ENCODE peak calls at places on chromosomes 7 and 10, in seven cellular contexts. P is fibroblast of lung, M is endothelial cell, K is kidney epithelial cell, O is lung, N is choroid plexus epithelial cell, I is HL-60. D is an unnamed sample.

GRCh38 chr7:66758964-66759628 is 18.6 kb downstream of the RABGEF1 start:
- DNase-seq in P (no peak), M (no peak), K (no peak), O (no peak), N (peak), I (peak), D (no peak)

GRCh38 chr7:138872576-138872975 is 74.6 kb upstream of the ATP6V0A4 start:
- DNase-seq in P (no peak), M (no peak), K (no peak), O (no peak), N (no peak), I (no peak), D (peak)

GRCh38 chr7:3250725-3251124 is 50.3 kb upstream of the SDK1 start:
- DNase-seq in P (no peak), M (no peak), K (no peak), O (no peak), N (no peak), I (no peak), D (no peak)

GRCh38 chr10:43596546-43596945 is 9.7 kb upstream of the ZNF485 start:
- DNase-seq in P (no peak), M (no peak), K (no peak), O (no peak), N (peak), I (no peak), D (no peak)

GRCh38 chr7:156585025-156585648 is 55.4 kb upstream of the RNF32 start:
- DNase-seq in P (no peak), M (no peak), K (no peak), O (no peak), N (no peak), I (no peak), D (no peak)

GRCh38 chr10:30472414-30473155 is 38.6 kb downstream of the MAP3K8 start:
- DNase-seq in P (no peak), M (no peak), K (no peak), O (no peak), N (no peak), I (no peak), D (no peak)

GRCh38 chr10:73915206-73915851 is 4.4 kb downstream of the PLAU start:
- DNase-seq in P (no peak), M (no peak), K (no peak), O (no peak), N (no peak), I (no peak), D (no peak)

GRCh38 chr10:126207313-126207771 is 180.9 kb downstream of the ADAM12 start:
- DNase-seq in P (peak), M (no peak), K (no peak), O (no peak), N (no peak), I (no peak), D (no peak)

GRCh38 chr10:133567609-133568286 is 2.4 kb upstream of the SYCE1 start:
- DNase-seq in P (no peak), M (no peak), K (no peak), O (no peak), N (no peak), I (no peak), D (no peak)

GRCh38 chr7:30787476-30787875 is 16.3 kb downstream of the MINDY4 start:
- DNase-seq in P (no peak), M (no peak), K (no peak), O (no peak), N (no peak), I (peak), D (no peak)

GRCh38 chr7:34656036-34656435 is 2.0 kb upstream of the NPSR1 start:
- DNase-seq in P (no peak), M (no peak), K (no peak), O (no peak), N (no peak), I (no peak), D (peak)

GRCh38 chr7:108118959-108119358 is 11.2 kb downstream of the LAMB4 start:
- DNase-seq in P (no peak), M (no peak), K (no peak), O (no peak), N (no peak), I (no peak), D (no peak)
- TF ChIP-seq CTCF in P (no peak), M (peak), K (no peak), O (no peak), N (peak), I (no peak), D (no peak)

GRCh38 chr10:94238006-94238617 is 124.6 kb downstream of the NOC3L start:
- DNase-seq in P (no peak), M (no peak), K (no peak), O (no peak), N (no peak), I (no peak), D (no peak)

GRCh38 chr10:94230134-94230785 is 132.5 kb downstream of the NOC3L start:
- DNase-seq in P (no peak), M (no peak), K (no peak), O (no peak), N (no peak), I (no peak), D (no peak)

GRCh38 chr10:94235470-94235869 is 127.3 kb downstream of the NOC3L start:
- DNase-seq in P (no peak), M (no peak), K (no peak), O (no peak), N (no peak), I (no peak), D (no peak)

GRCh38 chr10:94232711-94233383 is 129.9 kb downstream of the NOC3L start:
- DNase-seq in P (no peak), M (no peak), K (no peak), O (no peak), N (peak), I (no peak), D (no peak)
- TF ChIP-seq CTCF in P (no peak), M (no peak), K (no peak), O (no peak), N (peak), I (no peak), D (no peak)

GRCh38 chr7:142533920-142534319 is 215.4 kb upstream of the PRSS1 start:
- DNase-seq in P (no peak), M (no peak), K (no peak), O (no peak), N (no peak), I (no peak), D (no peak)

GRCh38 chr7:142534726-142535122 is 214.5 kb upstream of the PRSS1 start:
- DNase-seq in P (no peak), M (no peak), K (no peak), O (no peak), N (no peak), I (no peak), D (no peak)

GRCh38 chr7:142523821-142524460 is 225.3 kb upstream of the PRSS1 start:
- DNase-seq in P (no peak), M (no peak), K (no peak), O (no peak), N (peak), I (no peak), D (no peak)

GRCh38 chr7:142528608-142529408 is 220.5 kb upstream of the PRSS1 start:
- DNase-seq in P (no peak), M (no peak), K (no peak), O (peak), N (no peak), I (no peak), D (no peak)
- TF ChIP-seq CTCF in P (no peak), M (no peak), K (no peak), O (no peak), N (peak), I (no peak), D (no peak)

DNA sequence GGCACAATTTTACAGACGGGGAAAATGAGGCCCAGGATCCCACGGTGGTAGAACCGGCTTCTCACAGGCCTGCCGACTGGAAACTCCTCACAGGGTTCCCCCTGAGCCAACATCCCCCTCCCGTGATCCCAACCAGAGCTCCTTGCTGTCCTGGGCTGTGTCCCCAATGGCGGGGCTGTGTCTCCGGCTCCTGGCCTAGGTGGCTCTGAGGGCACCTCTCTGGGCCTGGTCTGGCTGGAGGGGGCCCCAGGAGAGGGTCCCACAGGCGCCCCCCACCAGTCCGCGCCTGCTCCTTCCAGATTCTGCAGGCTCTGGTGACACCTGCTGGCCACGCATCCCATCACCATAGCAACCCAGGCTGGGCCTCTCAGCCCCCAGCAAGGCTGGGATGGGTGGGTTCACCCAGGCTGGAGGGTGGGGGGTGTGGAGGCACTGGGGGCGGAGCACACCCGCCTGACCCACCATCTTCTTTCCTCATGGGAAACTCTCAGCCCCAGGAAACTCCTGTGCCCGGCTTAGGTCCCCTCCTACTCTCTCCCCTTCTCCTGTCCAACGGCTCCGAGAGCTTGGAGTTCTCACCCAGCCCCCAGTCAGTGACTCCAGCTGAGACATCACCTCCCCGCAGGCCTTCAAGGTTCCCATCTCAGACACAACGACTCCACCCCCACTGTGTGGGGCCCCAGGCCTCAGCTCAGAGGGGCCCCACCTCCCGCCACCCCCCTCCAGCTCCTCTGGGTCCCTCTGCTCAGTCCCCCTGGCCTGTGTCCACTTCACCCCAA is 27.1 kb upstream of the TNRC18 start:
- DNase-seq in P (peak), M (peak), K (no peak), O (peak), N (peak), I (peak), D (peak)
- TF ChIP-seq CTCF in P (no peak), M (peak), K (peak), O (peak), N (peak), I (peak), D (peak)

DNA sequence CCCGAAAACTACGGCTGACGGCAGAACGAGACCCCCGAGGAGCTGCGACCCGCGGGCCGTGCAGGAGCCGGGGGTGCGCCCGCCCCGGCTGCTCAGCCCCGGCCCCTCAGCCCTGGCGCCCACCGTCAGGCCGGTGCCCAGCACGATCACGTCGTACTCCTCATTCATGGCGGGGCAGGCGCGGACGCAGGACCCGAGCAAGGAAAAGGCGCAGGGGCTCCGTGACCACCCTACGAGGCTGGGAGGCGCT is 218 bp downstream of the GDI2 start:
- DNase-seq in P (no peak), M (no peak), K (no peak), O (no peak), N (no peak), I (no peak), D (no peak)
- TF ChIP-seq CTCF in P (no peak), M (no peak), K (no peak), O (no peak), N (no peak), I (no peak), D (no peak)

GRCh38 chr7:84705701-84706100 is 481.2 kb downstream of the SEMA3D start:
- DNase-seq in P (no peak), M (no peak), K (no peak), O (no peak), N (no peak), I (no peak), D (peak)

GRCh38 chr7:84701524-84702306 is 485.1 kb downstream of the SEMA3D start:
- DNase-seq in P (peak), M (no peak), K (peak), O (no peak), N (peak), I (no peak), D (peak)

GRCh38 chr7:84705079-84705478 is 481.8 kb downstream of the SEMA3D start:
- DNase-seq in P (no peak), M (no peak), K (no peak), O (no peak), N (no peak), I (no peak), D (no peak)

GRCh38 chr7:84700563-84701370 is 486.1 kb downstream of the SEMA3D start:
- DNase-seq in P (peak), M (no peak), K (no peak), O (no peak), N (peak), I (no peak), D (peak)

GRCh38 chr7:84704380-84704779 is 482.5 kb downstream of the SEMA3D start:
- DNase-seq in P (no peak), M (no peak), K (no peak), O (no peak), N (no peak), I (no peak), D (no peak)
- TF ChIP-seq CTCF in P (no peak), M (no peak), K (no peak), O (no peak), N (no peak), I (no peak), D (no peak)

GRCh38 chr10:116026315-116026714 is 246.7 kb downstream of the GFRA1 start:
- DNase-seq in P (no peak), M (no peak), K (no peak), O (no peak), N (no peak), I (no peak), D (peak)
- TF ChIP-seq CTCF in P (no peak), M (no peak), K (peak), O (no peak), N (no peak), I (no peak), D (no peak)

D was measured in MCF 10A.